ENCODE peak calls at places on chromosome 12, in six cellular contexts. One of them, this sample, is unnamed.

GRCh38 chr12:13375583-13376413 is 179.3 kb downstream of the EMP1 start:
- DNase-seq in IMR-90: no peak
- DNase-seq in H9: peak
- DNase-seq in neuronal stem cell: no peak
- DNase-seq in trophoblast cell: no peak
- DNase-seq in H1: no peak
- DNase-seq in this sample: no peak

GRCh38 chr12:9344540-9344939 is 136.3 kb upstream of the PZP start:
- DNase-seq in IMR-90: no peak
- DNase-seq in trophoblast cell: no peak
- DNase-seq in neuronal stem cell: no peak
- DNase-seq in H1: no peak
- DNase-seq in H9: no peak
- DNase-seq in this sample: peak

GRCh38 chr12:13534645-13535398 is 338.3 kb downstream of the EMP1 start:
- DNase-seq in trophoblast cell: peak
- DNase-seq in H1: peak
- DNase-seq in neuronal stem cell: peak
- DNase-seq in IMR-90: peak
- DNase-seq in H9: peak
- DNase-seq in this sample: peak

GRCh38 chr12:32877670-32878459 is 18.7 kb downstream of the PKP2 start:
- DNase-seq in H9: no peak
- DNase-seq in neuronal stem cell: no peak
- DNase-seq in IMR-90: no peak
- DNase-seq in H1: no peak
- DNase-seq in trophoblast cell: no peak
- DNase-seq in this sample: peak

GRCh38 chr12:51028811-51029146 is 2.6 kb upstream of the SLC11A2 start:
- DNase-seq in neuronal stem cell: no peak
- DNase-seq in trophoblast cell: peak
- DNase-seq in H1: no peak
- DNase-seq in IMR-90: no peak
- DNase-seq in H9: no peak
- DNase-seq in this sample: peak

GRCh38 chr12:25276199-25276937 is 25.6 kb upstream of the KRAS start:
- DNase-seq in trophoblast cell: peak
- DNase-seq in H9: no peak
- DNase-seq in neuronal stem cell: no peak
- DNase-seq in IMR-90: peak
- DNase-seq in H1: no peak
- DNase-seq in this sample: peak

GRCh38 chr12:124625867-124626675 is 58.7 kb upstream of the NCOR2 start:
- DNase-seq in neuronal stem cell: no peak
- DNase-seq in IMR-90: peak
- DNase-seq in trophoblast cell: no peak
- DNase-seq in H1: no peak
- DNase-seq in H9: no peak
- DNase-seq in this sample: peak

GRCh38 chr12:84661732-84662326 is 250.8 kb downstream of the SLC6A15 start:
- DNase-seq in neuronal stem cell: no peak
- DNase-seq in H9: no peak
- DNase-seq in IMR-90: peak
- DNase-seq in trophoblast cell: no peak
- DNase-seq in H1: no peak
- DNase-seq in this sample: peak

GRCh38 chr12:48183876-48184548 is 568 bp downstream of the CCDC184 start:
- DNase-seq in H1: no peak
- DNase-seq in neuronal stem cell: no peak
- DNase-seq in IMR-90: no peak
- DNase-seq in H9: no peak
- DNase-seq in trophoblast cell: no peak
- DNase-seq in this sample: no peak

GRCh38 chr12:91180162-91180561 is 2.5 kb downstream of the DCN start:
- DNase-seq in IMR-90: no peak
- DNase-seq in neuronal stem cell: no peak
- DNase-seq in trophoblast cell: no peak
- DNase-seq in H9: no peak
- DNase-seq in H1: no peak
- DNase-seq in this sample: no peak

GRCh38 chr12:1668833-1669543 is 21.9 kb upstream of the ADIPOR2 start:
- DNase-seq in trophoblast cell: peak
- DNase-seq in H1: no peak
- DNase-seq in H9: peak
- DNase-seq in IMR-90: no peak
- DNase-seq in neuronal stem cell: no peak
- DNase-seq in this sample: peak

GRCh38 chr12:93624595-93625294 is 52.3 kb downstream of the SOCS2 start:
- DNase-seq in IMR-90: peak
- DNase-seq in H1: no peak
- DNase-seq in neuronal stem cell: no peak
- DNase-seq in H9: peak
- DNase-seq in trophoblast cell: peak
- DNase-seq in this sample: peak

GRCh38 chr12:104457746-104458644 is 1.2 kb downstream of the CHST11 start:
- DNase-seq in trophoblast cell: peak
- DNase-seq in H1: no peak
- DNase-seq in H9: no peak
- DNase-seq in IMR-90: no peak
- DNase-seq in neuronal stem cell: no peak
- DNase-seq in this sample: peak

GRCh38 chr12:54159140-54159539 is 29.6 kb downstream of the SMUG1 start:
- DNase-seq in neuronal stem cell: no peak
- DNase-seq in H1: peak
- DNase-seq in trophoblast cell: no peak
- DNase-seq in H9: peak
- DNase-seq in IMR-90: no peak
- DNase-seq in this sample: no peak

GRCh38 chr12:91178139-91178561 is 4.5 kb downstream of the DCN start:
- DNase-seq in neuronal stem cell: no peak
- DNase-seq in IMR-90: peak
- DNase-seq in H1: no peak
- DNase-seq in trophoblast cell: no peak
- DNase-seq in H9: no peak
- DNase-seq in this sample: peak

GRCh38 chr12:93714382-93714781 is 37.2 kb downstream of the CRADD start:
- DNase-seq in IMR-90: no peak
- DNase-seq in H9: no peak
- DNase-seq in trophoblast cell: no peak
- DNase-seq in neuronal stem cell: peak
- DNase-seq in H1: no peak
- DNase-seq in this sample: peak

GRCh38 chr12:119179335-119180021 is 747 bp downstream of the HSPB8 start:
- DNase-seq in IMR-90: peak
- DNase-seq in neuronal stem cell: no peak
- DNase-seq in H9: peak
- DNase-seq in trophoblast cell: peak
- DNase-seq in H1: no peak
- DNase-seq in this sample: peak

GRCh38 chr12:27462851-27463250 is 16.3 kb downstream of the SMCO2 start:
- DNase-seq in trophoblast cell: no peak
- DNase-seq in neuronal stem cell: no peak
- DNase-seq in H9: no peak
- DNase-seq in IMR-90: no peak
- DNase-seq in H1: no peak
- DNase-seq in this sample: no peak

GRCh38 chr12:49195734-49196133 is 6.9 kb upstream of the TUBA1A start:
- DNase-seq in H1: no peak
- DNase-seq in trophoblast cell: no peak
- DNase-seq in H9: no peak
- DNase-seq in neuronal stem cell: no peak
- DNase-seq in IMR-90: no peak
- DNase-seq in this sample: no peak

GRCh38 chr12:122999986-123000420 is 19.5 kb downstream of the ARL6IP4 start:
- DNase-seq in trophoblast cell: no peak
- DNase-seq in neuronal stem cell: no peak
- DNase-seq in H1: no peak
- DNase-seq in IMR-90: no peak
- DNase-seq in H9: no peak
- DNase-seq in this sample: no peak

GRCh38 chr12:125194999-125195398 is 129.8 kb downstream of the AACS start:
- DNase-seq in H9: no peak
- DNase-seq in trophoblast cell: no peak
- DNase-seq in IMR-90: no peak
- DNase-seq in H1: no peak
- DNase-seq in neuronal stem cell: no peak
- DNase-seq in this sample: no peak

GRCh38 chr12:77122236-77122635 is 56.9 kb upstream of the E2F7 start:
- DNase-seq in IMR-90: peak
- DNase-seq in trophoblast cell: peak
- DNase-seq in H9: no peak
- DNase-seq in neuronal stem cell: no peak
- DNase-seq in H1: no peak
- DNase-seq in this sample: peak

GRCh38 chr12:75943730-75944096 is 87.9 kb downstream of the PHLDA1 start:
- DNase-seq in H1: no peak
- DNase-seq in trophoblast cell: no peak
- DNase-seq in neuronal stem cell: no peak
- DNase-seq in IMR-90: no peak
- DNase-seq in H9: no peak
- DNase-seq in this sample: no peak

GRCh38 chr12:117098361-117099217 is 627 bp downstream of the TESC start:
- DNase-seq in trophoblast cell: no peak
- DNase-seq in H9: no peak
- DNase-seq in neuronal stem cell: no peak
- DNase-seq in H1: no peak
- DNase-seq in IMR-90: no peak
- DNase-seq in this sample: no peak

DNA sequence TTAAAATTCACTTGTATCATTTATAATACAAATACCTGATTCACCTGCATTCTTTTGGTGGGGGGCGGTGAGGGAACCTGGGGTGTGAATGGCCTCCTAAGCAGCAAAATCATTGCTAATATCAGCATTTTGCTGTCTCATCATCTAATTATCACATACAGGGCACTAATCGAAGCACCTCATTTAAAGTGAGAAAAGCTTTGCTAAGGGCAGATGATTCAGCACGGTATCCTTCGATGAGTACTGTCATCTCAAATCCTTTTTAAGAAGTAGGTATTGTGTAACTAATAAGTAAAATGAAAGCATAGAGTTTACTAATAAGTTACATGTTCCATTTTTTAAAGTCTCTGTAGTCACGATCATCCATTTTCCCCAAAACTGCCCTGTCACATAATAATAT is 278.1 kb upstream of the SOX5 start:
- DNase-seq in trophoblast cell: no peak
- DNase-seq in H1: no peak
- DNase-seq in H9: no peak
- DNase-seq in IMR-90: peak
- DNase-seq in neuronal stem cell: no peak
- DNase-seq in this sample: peak
- H4K91ac ChIP-seq in trophoblast cell: no peak
- H4K91ac ChIP-seq in H1: no peak
- H4K91ac ChIP-seq in H9: no peak
- H4K91ac ChIP-seq in IMR-90: no peak
- H4K91ac ChIP-seq in neuronal stem cell: no peak
- H4K91ac ChIP-seq in this sample: no peak

DNA sequence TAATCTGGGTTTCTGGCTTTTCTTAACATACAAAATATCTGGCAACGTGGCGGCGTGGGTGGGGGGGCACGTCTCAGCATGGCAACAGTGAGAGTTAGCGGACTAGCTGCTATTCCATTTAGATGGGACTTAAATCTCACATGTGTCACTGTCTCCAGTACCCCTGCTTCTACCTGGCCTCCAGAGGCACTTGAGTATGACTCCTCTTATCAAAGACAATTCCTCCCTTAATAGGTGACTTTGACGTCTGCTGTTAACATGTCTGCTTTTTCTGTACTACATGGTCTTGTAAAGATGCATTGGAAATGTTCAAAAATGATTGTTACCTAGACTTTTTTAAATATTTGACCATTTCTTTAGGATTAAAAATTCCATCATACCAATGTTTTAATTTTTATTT is 456.2 kb downstream of the TMTC2 start:
- DNase-seq in H9: no peak
- DNase-seq in neuronal stem cell: no peak
- DNase-seq in H1: no peak
- DNase-seq in IMR-90: no peak
- DNase-seq in trophoblast cell: no peak
- DNase-seq in this sample: no peak
- H4K91ac ChIP-seq in H9: no peak
- H4K91ac ChIP-seq in neuronal stem cell: no peak
- H4K91ac ChIP-seq in H1: no peak
- H4K91ac ChIP-seq in IMR-90: no peak
- H4K91ac ChIP-seq in trophoblast cell: no peak
- H4K91ac ChIP-seq in this sample: no peak

DNA sequence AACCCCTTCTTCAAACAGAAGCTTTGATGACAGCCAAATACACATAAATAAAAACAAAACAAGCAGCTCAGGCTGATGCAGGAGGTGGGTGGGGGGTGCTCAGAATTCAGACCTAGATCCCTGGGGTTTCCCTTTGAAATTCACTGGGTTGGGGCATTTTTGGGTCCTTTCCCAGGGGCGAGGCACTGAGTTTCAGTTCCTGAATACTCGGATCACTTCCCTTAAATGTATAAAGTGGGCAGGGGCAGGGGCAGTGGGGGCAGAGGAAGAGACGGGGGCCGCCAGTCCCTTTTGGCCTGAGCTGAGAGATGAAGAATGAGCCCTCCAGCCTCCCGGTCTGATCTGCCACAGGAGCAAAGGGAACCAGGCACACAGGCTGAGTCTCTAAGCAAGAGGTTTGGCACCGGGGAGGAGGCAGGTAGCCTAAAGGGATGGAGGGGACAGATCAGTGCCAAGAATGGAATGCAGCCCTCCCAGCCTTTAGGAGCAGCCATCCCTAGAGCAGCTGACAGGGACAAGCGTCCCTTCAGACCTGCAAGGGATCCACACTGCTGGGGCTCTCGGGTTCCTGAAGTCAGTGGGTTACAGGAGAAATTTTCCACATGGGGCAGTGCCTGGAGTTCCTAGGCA is 20.3 kb downstream of the KDM2B start:
- DNase-seq in trophoblast cell: no peak
- DNase-seq in IMR-90: no peak
- DNase-seq in H9: no peak
- DNase-seq in neuronal stem cell: no peak
- DNase-seq in H1: no peak
- DNase-seq in this sample: no peak
- H4K91ac ChIP-seq in trophoblast cell: no peak
- H4K91ac ChIP-seq in IMR-90: no peak
- H4K91ac ChIP-seq in H9: no peak
- H4K91ac ChIP-seq in neuronal stem cell: no peak
- H4K91ac ChIP-seq in H1: no peak
- H4K91ac ChIP-seq in this sample: no peak

DNA sequence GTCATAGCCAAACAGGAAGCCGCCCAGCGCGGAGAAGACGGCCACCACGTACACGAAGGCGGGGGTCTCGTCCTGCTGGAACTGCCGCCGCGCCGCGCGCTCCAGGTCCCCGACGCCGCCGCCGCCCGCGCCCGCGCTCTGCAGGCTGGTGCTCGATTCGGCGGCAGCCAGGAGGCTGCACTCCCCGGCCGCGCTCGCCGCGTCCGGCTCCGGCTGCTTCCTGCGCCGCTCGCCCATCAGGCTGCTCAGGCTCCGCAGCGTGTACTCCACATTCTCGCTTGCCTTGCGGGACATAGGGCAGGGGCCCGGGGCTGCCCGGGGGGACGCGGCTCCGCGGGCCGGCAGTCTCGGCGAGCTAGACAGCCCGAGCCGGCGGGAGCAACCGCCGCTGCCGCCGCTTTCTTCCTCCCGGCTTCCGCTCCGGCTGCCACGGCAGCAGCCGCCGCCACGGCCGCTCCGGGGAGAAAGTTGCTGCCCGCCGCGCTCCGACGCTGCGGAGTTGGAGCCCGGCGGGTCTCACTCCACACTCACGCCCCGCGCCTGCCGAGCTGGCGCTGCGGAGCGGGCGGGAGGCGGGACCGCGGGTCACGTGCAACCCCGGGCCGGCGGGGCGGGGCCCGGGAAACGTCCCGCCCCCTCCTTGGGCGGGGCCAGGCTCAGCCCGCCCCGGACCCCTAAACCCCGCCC is at the start of gene SLC2A13:
- DNase-seq in H9: peak
- DNase-seq in trophoblast cell: peak
- DNase-seq in neuronal stem cell: peak
- DNase-seq in H1: peak
- DNase-seq in IMR-90: peak
- DNase-seq in this sample: peak
- H4K91ac ChIP-seq in H9: no peak
- H4K91ac ChIP-seq in trophoblast cell: peak
- H4K91ac ChIP-seq in neuronal stem cell: no peak
- H4K91ac ChIP-seq in H1: peak
- H4K91ac ChIP-seq in IMR-90: no peak
- H4K91ac ChIP-seq in this sample: peak